ENCODE peak calls at places on chromosomes 1 and 21, in five cellular contexts. O is amniotic stem cell; W is stimulated activated CD8-positive, alpha-beta memory T cell treated with anti-CD3 and anti-CD28 coated beads, Interleukin-2, amount 100 ng/mL, for 48 hours; P is stimulated activated CD4-positive, alpha-beta T cell treated with anti-CD3 and anti-CD28 coated beads, Interleukin-4, amount 100 ng/mL, for 24 hours; T is upper lobe of right lung. K is an unnamed sample.

GRCh38 chr1:10553124-10553523 is 78.4 kb downstream of the PEX14 start:
- DNase-seq in W (no peak), O (no peak), T (no peak), P (no peak), K (no peak)

GRCh38 chr1:26170472-26170821 is 739 bp downstream of the ZNF593 start:
- DNase-seq in P (no peak), O (no peak), T (no peak), W (no peak), K (no peak)

GRCh38 chr1:151846062-151846568 is 6.5 kb upstream of the C2CD4D start:
- DNase-seq in T (no peak), O (no peak), W (no peak), P (no peak), K (no peak)

GRCh38 chr1:76336951-76337371 is 262.4 kb downstream of the ST6GALNAC3 start:
- DNase-seq in T (peak; percentile 74), W (no peak), P (no peak), O (peak; percentile 78), K (no peak)

GRCh38 chr21:26115899-26116298 is 54.7 kb downstream of the APP start:
- DNase-seq in T (no peak), W (no peak), O (no peak), P (no peak), K (no peak)

GRCh38 chr21:45320261-45320990 is 32.7 kb upstream of the POFUT2 start:
- DNase-seq in O (no peak), P (no peak), W (no peak), T (peak; percentile 64), K (no peak)

GRCh38 chr21:32457360-32457840 is 44.9 kb downstream of the EVA1C start:
- DNase-seq in T (peak; percentile 74), O (no peak), W (no peak), P (no peak), K (no peak)

GRCh38 chr1:182681516-182681915 is 2.9 kb downstream of the RGS8 start:
- DNase-seq in W (no peak), T (no peak), P (no peak), O (no peak), K (no peak)

GRCh38 chr1:32020338-32020737 is 6.7 kb downstream of the KHDRBS1 start:
- DNase-seq in T (no peak), O (no peak), W (no peak), P (no peak), K (no peak)

GRCh38 chr1:58971629-58972140 is 187.8 kb upstream of the JUN start:
- DNase-seq in P (no peak), O (no peak), T (no peak), W (no peak), K (no peak)

GRCh38 chr1:75533085-75533484 is 77.8 kb downstream of the SLC44A5 start:
- DNase-seq in P (no peak), W (no peak), T (no peak), O (no peak), K (no peak)

GRCh38 chr21:29017639-29018237 is 1.4 kb downstream of the RWDD2B start:
- DNase-seq in T (no peak), W (no peak), P (no peak), O (no peak), K (no peak)

GRCh38 chr1:210908257-210908656 is 225.7 kb downstream of the KCNH1 start:
- DNase-seq in W (no peak), O (no peak), P (no peak), T (no peak), K (no peak)

GRCh38 chr1:90443340-90443739 is 273.8 kb downstream of the BARHL2 start:
- DNase-seq in W (no peak), O (no peak), P (no peak), T (no peak), K (no peak)

GRCh38 chr1:112245114-112245513 is 150.9 kb upstream of the CTTNBP2NL start:
- DNase-seq in W (no peak), P (no peak), T (no peak), O (no peak), K (no peak)

GRCh38 chr1:58180537-58180936 is 366.0 kb downstream of the OMA1 start:
- DNase-seq in P (no peak), O (no peak), T (no peak), W (no peak), K (no peak)

GRCh38 chr1:201426395-201427310 is 5.1 kb upstream of the TNNI1 start:
- DNase-seq in T (no peak), P (no peak), W (no peak), O (no peak), K (no peak)

GRCh38 chr1:220824031-220824989 is 37.6 kb downstream of the MTARC1 start:
- DNase-seq in P (no peak), T (no peak), W (no peak), O (no peak), K (no peak)

GRCh38 chr1:212613440-212614335 is 5.1 kb downstream of the ATF3 start:
- DNase-seq in O (no peak), T (no peak), P (no peak), W (no peak), K (no peak)

GRCh38 chr1:9066945-9067807 is 2.3 kb downstream of the SLC2A5 start:
- DNase-seq in P (no peak), T (no peak), W (no peak), O (no peak), K (no peak)

GRCh38 chr1:245604979-245605378 is 450.2 kb downstream of the KIF26B start:
- DNase-seq in W (no peak), P (no peak), O (no peak), T (no peak), K (no peak)

GRCh38 chr1:205365945-205366463 is 9.3 kb upstream of the KLHDC8A start:
- DNase-seq in P (no peak), T (no peak), W (no peak), O (no peak), K (no peak)

GRCh38 chr1:6414881-6415280 is 4.8 kb downstream of the HES2 start:
- DNase-seq in P (no peak), O (no peak), T (no peak), W (no peak), K (no peak)

GRCh38 chr1:227356582-227357228 is 38.4 kb upstream of the CDC42BPA start:
- DNase-seq in P (no peak), T (no peak), O (no peak), W (no peak), K (no peak)

GRCh38 chr1:183137782-183138181 is 48.3 kb upstream of the LAMC2 start:
- DNase-seq in T (no peak), W (no peak), P (no peak), O (no peak), K (no peak)

GRCh38 chr21:44434568-44434925 is 20.8 kb upstream of the LRRC3 start:
- DNase-seq in P (no peak), T (no peak), O (no peak), W (no peak), K (no peak)

GRCh38 chr1:189431437-189431836 is 1046.2 kb downstream of the BRINP3 start:
- DNase-seq in T (no peak), W (no peak), O (no peak), P (no peak), K (no peak)

GRCh38 chr1:198264271-198264670 is 107.5 kb downstream of the NEK7 start:
- DNase-seq in P (no peak), T (no peak), O (no peak), W (no peak), K (no peak)

K was measured in GM12891.